ENCODE peak calls at places on chromosomes 1 and 21, in six cellular contexts. R, F, N, P, E and T are unnamed samples.
A peak's percentile ranks its signal among the peaks of the same experiment; 100 is the strongest.

GRCh38 chr1:192401832-192402231 is 85.0 kb downstream of the RGS21 start:
- DNase-seq in R (no peak), F (no peak), N (no peak), P (no peak), E (no peak), T (no peak)

GRCh38 chr1:89546082-89546889 is 21.7 kb downstream of the LRRC8B start:
- DNase-seq in R (no peak), F (no peak), N (no peak), P (no peak), E (no peak), T (no peak)

GRCh38 chr1:211378844-211379243 is 52.2 kb downstream of the TRAF5 start:
- DNase-seq in R (no peak), F (no peak), N (no peak), P (no peak), E (no peak), T (peak; percentile 8)

GRCh38 chr1:41582851-41583657 is 98.6 kb upstream of the EDN2 start:
- DNase-seq in R (no peak), F (no peak), N (no peak), P (no peak), E (no peak), T (no peak)

GRCh38 chr1:160707171-160708109 is 4.2 kb downstream of the CD48 start:
- DNase-seq in R (no peak), F (no peak), N (no peak), P (no peak), E (no peak), T (peak; percentile 51)

GRCh38 chr1:22949807-22950462 is 22.7 kb downstream of the LACTBL1 start:
- DNase-seq in R (no peak), F (no peak), N (no peak), P (no peak), E (no peak), T (no peak)

GRCh38 chr1:231702804-231703203 is 76.2 kb downstream of the DISC1 start:
- DNase-seq in R (no peak), F (no peak), N (no peak), P (no peak), E (no peak), T (no peak)

GRCh38 chr1:202276081-202276715 is 65.5 kb downstream of the UBE2T start:
- DNase-seq in R (no peak), F (no peak), N (no peak), P (no peak), E (no peak), T (no peak)

GRCh38 chr1:175178456-175178855 is 14.1 kb downstream of the KIAA0040 start:
- DNase-seq in R (no peak), F (no peak), N (no peak), P (no peak), E (no peak), T (no peak)

GRCh38 chr21:15754640-15755039 is 24.9 kb downstream of the USP25 start:
- DNase-seq in R (no peak), F (no peak), N (no peak), P (no peak), E (no peak), T (no peak)

GRCh38 chr1:52668711-52669110 is 29.4 kb downstream of the COA7 start:
- DNase-seq in R (no peak), F (no peak), N (no peak), P (no peak), E (no peak), T (no peak)

GRCh38 chr1:7388141-7388487 is 383.0 kb upstream of the VAMP3 start:
- DNase-seq in R (no peak), F (no peak), N (no peak), P (no peak), E (no peak), T (no peak)

GRCh38 chr1:66373072-66373685 is 160.8 kb upstream of the SGIP1 start:
- DNase-seq in R (no peak), F (no peak), N (no peak), P (no peak), E (no peak), T (peak; percentile 86)

GRCh38 chr1:115911298-115911697 is 65.0 kb upstream of the SLC22A15 start:
- DNase-seq in R (no peak), F (no peak), N (no peak), P (no peak), E (no peak), T (no peak)

GRCh38 chr1:230867903-230868735 is at the start of gene C1orf198:
- DNase-seq in R (peak; percentile 83), F (no peak), N (peak; percentile 68), P (peak; percentile 80), E (peak; percentile 70), T (peak; percentile 25)

GRCh38 chr1:171948491-171948890 is 107.2 kb downstream of the DNM3 start:
- DNase-seq in R (no peak), F (no peak), N (no peak), P (no peak), E (no peak), T (peak; percentile 62)

GRCh38 chr1:28507247-28507645 is 1.4 kb downstream of the RCC1 start:
- DNase-seq in R (no peak), F (no peak), N (no peak), P (peak; percentile 50), E (no peak), T (no peak)

GRCh38 chr1:16605532-16605931 is 7.8 kb downstream of the NBPF1 start:
- DNase-seq in R (no peak), F (no peak), N (no peak), P (no peak), E (no peak), T (no peak)

GRCh38 chr21:45270306-45270821 is 17.3 kb downstream of the POFUT2 start:
- DNase-seq in R (peak; percentile 7), F (no peak), N (no peak), P (no peak), E (no peak), T (no peak)

GRCh38 chr1:11197359-11197758 is 8.2 kb downstream of the ANGPTL7 start:
- DNase-seq in R (no peak), F (no peak), N (no peak), P (no peak), E (no peak), T (no peak)

GRCh38 chr1:82819234-82819633 is 1018.5 kb downstream of the ADGRL2 start:
- DNase-seq in R (no peak), F (no peak), N (no peak), P (no peak), E (no peak), T (no peak)

GRCh38 chr1:152747831-152748230 is 10.0 kb upstream of the KPRP start:
- DNase-seq in R (no peak), F (no peak), N (no peak), P (no peak), E (no peak), T (no peak)

GRCh38 chr1:6638226-6638625 is 13.6 kb downstream of the THAP3 start:
- DNase-seq in R (peak; percentile 56), F (no peak), N (no peak), P (no peak), E (no peak), T (no peak)

GRCh38 chr1:53336146-53336545 is 8.3 kb upstream of the LRP8 start:
- DNase-seq in R (no peak), F (no peak), N (no peak), P (no peak), E (no peak), T (no peak)

GRCh38 chr1:233587958-233588799 is 25.7 kb upstream of the KCNK1 start:
- DNase-seq in R (no peak), F (peak; percentile 66), N (no peak), P (no peak), E (no peak), T (no peak)